ENCODE peak calls at places on chromosomes 4 and X, in ten cellular contexts. One of them, this sample, is unnamed.

GRCh38 chr4:95732061-95732460 is 107.8 kb upstream of the PDHA2 start:
- DNase-seq in NCI-H1930: no peak
- DNase-seq in astrocyte of the spinal cord: peak
- DNase-seq in fibroblast of pulmonary artery: peak
- DNase-seq in ELR: no peak
- DNase-seq in Daoy: no peak
- DNase-seq in AG04450: no peak
- DNase-seq in NCI-H1092 treated with DMSO at 0.1 percent for 48 hours: no peak
- DNase-seq in choroid plexus epithelial cell: peak
- DNase-seq in NAMALWA: no peak
- DNase-seq in this sample: peak

GRCh38 chr4:46979283-46979682 is 14.1 kb downstream of the GABRA4 start:
- DNase-seq in NCI-H1930: no peak
- DNase-seq in astrocyte of the spinal cord: no peak
- DNase-seq in fibroblast of pulmonary artery: no peak
- DNase-seq in ELR: no peak
- DNase-seq in Daoy: no peak
- DNase-seq in AG04450: no peak
- DNase-seq in NCI-H1092 treated with DMSO at 0.1 percent for 48 hours: no peak
- DNase-seq in choroid plexus epithelial cell: no peak
- DNase-seq in NAMALWA: no peak
- DNase-seq in this sample: no peak

GRCh38 chrX:41737065-41737464 is 13.1 kb downstream of the GPR82 start:
- DNase-seq in NCI-H1930: no peak
- DNase-seq in astrocyte of the spinal cord: no peak
- DNase-seq in fibroblast of pulmonary artery: no peak
- DNase-seq in ELR: no peak
- DNase-seq in Daoy: no peak
- DNase-seq in AG04450: no peak
- DNase-seq in NCI-H1092 treated with DMSO at 0.1 percent for 48 hours: no peak
- DNase-seq in choroid plexus epithelial cell: no peak
- DNase-seq in NAMALWA: no peak
- DNase-seq in this sample: no peak

GRCh38 chrX:97446298-97446882 is 562.7 kb downstream of the RPA4 start:
- DNase-seq in NCI-H1930: no peak
- DNase-seq in astrocyte of the spinal cord: peak
- DNase-seq in fibroblast of pulmonary artery: peak
- DNase-seq in ELR: peak
- DNase-seq in Daoy: no peak
- DNase-seq in AG04450: no peak
- DNase-seq in NCI-H1092 treated with DMSO at 0.1 percent for 48 hours: no peak
- DNase-seq in choroid plexus epithelial cell: peak
- DNase-seq in NAMALWA: peak
- DNase-seq in this sample: peak

GRCh38 chrX:71253253-71254091 is 468 bp downstream of the ZMYM3 start:
- DNase-seq in NCI-H1930: no peak
- DNase-seq in astrocyte of the spinal cord: peak
- DNase-seq in fibroblast of pulmonary artery: peak
- DNase-seq in ELR: peak
- DNase-seq in Daoy: peak
- DNase-seq in AG04450: no peak
- DNase-seq in NCI-H1092 treated with DMSO at 0.1 percent for 48 hours: peak
- DNase-seq in choroid plexus epithelial cell: peak
- DNase-seq in NAMALWA: peak
- DNase-seq in this sample: no peak

GRCh38 chrX:139831689-139832456 is 101.0 kb downstream of the ATP11C start:
- DNase-seq in NCI-H1930: no peak
- DNase-seq in astrocyte of the spinal cord: peak
- DNase-seq in fibroblast of pulmonary artery: peak
- DNase-seq in ELR: peak
- DNase-seq in Daoy: peak
- DNase-seq in AG04450: peak
- DNase-seq in NCI-H1092 treated with DMSO at 0.1 percent for 48 hours: no peak
- DNase-seq in choroid plexus epithelial cell: peak
- DNase-seq in NAMALWA: peak
- DNase-seq in this sample: peak

GRCh38 chrX:153724252-153725038 is at the start of the genes ABCD1 and BCAP31:
- DNase-seq in NCI-H1930: peak
- DNase-seq in astrocyte of the spinal cord: peak
- DNase-seq in fibroblast of pulmonary artery: peak
- DNase-seq in ELR: peak
- DNase-seq in Daoy: peak
- DNase-seq in AG04450: peak
- DNase-seq in NCI-H1092 treated with DMSO at 0.1 percent for 48 hours: peak
- DNase-seq in choroid plexus epithelial cell: peak
- DNase-seq in NAMALWA: peak
- DNase-seq in this sample: peak

GRCh38 chr4:82718067-82718935 is 80.3 kb downstream of the SCD5 start:
- DNase-seq in NCI-H1930: no peak
- DNase-seq in astrocyte of the spinal cord: peak
- DNase-seq in fibroblast of pulmonary artery: peak
- DNase-seq in ELR: no peak
- DNase-seq in Daoy: no peak
- DNase-seq in AG04450: no peak
- DNase-seq in NCI-H1092 treated with DMSO at 0.1 percent for 48 hours: no peak
- DNase-seq in choroid plexus epithelial cell: peak
- DNase-seq in NAMALWA: no peak
- DNase-seq in this sample: no peak

GRCh38 chrX:63506320-63506719 is 155.2 kb upstream of the SPIN4 start:
- DNase-seq in NCI-H1930: no peak
- DNase-seq in astrocyte of the spinal cord: peak
- DNase-seq in fibroblast of pulmonary artery: peak
- DNase-seq in ELR: peak
- DNase-seq in Daoy: no peak
- DNase-seq in AG04450: no peak
- DNase-seq in NCI-H1092 treated with DMSO at 0.1 percent for 48 hours: peak
- DNase-seq in choroid plexus epithelial cell: peak
- DNase-seq in NAMALWA: peak
- DNase-seq in this sample: peak

GRCh38 chrX:68932611-68933010 is 103.8 kb downstream of the EFNB1 start:
- DNase-seq in NCI-H1930: no peak
- DNase-seq in astrocyte of the spinal cord: no peak
- DNase-seq in fibroblast of pulmonary artery: peak
- DNase-seq in ELR: no peak
- DNase-seq in Daoy: no peak
- DNase-seq in AG04450: no peak
- DNase-seq in NCI-H1092 treated with DMSO at 0.1 percent for 48 hours: no peak
- DNase-seq in choroid plexus epithelial cell: no peak
- DNase-seq in NAMALWA: no peak
- DNase-seq in this sample: no peak

GRCh38 chr4:165293061-165293460 is 34.4 kb upstream of the MSMO1 start:
- DNase-seq in NCI-H1930: no peak
- DNase-seq in astrocyte of the spinal cord: no peak
- DNase-seq in fibroblast of pulmonary artery: no peak
- DNase-seq in ELR: no peak
- DNase-seq in Daoy: no peak
- DNase-seq in AG04450: no peak
- DNase-seq in NCI-H1092 treated with DMSO at 0.1 percent for 48 hours: peak
- DNase-seq in choroid plexus epithelial cell: no peak
- DNase-seq in NAMALWA: no peak
- DNase-seq in this sample: no peak

GRCh38 chr4:182925298-182925738 is 8.1 kb upstream of the DCTD start:
- DNase-seq in NCI-H1930: peak
- DNase-seq in astrocyte of the spinal cord: peak
- DNase-seq in fibroblast of pulmonary artery: peak
- DNase-seq in ELR: peak
- DNase-seq in Daoy: peak
- DNase-seq in AG04450: no peak
- DNase-seq in NCI-H1092 treated with DMSO at 0.1 percent for 48 hours: peak
- DNase-seq in choroid plexus epithelial cell: peak
- DNase-seq in NAMALWA: peak
- DNase-seq in this sample: peak

GRCh38 chr4:105714932-105715331 is 6.3 kb downstream of the GSTCD start:
- DNase-seq in NCI-H1930: no peak
- DNase-seq in astrocyte of the spinal cord: no peak
- DNase-seq in fibroblast of pulmonary artery: no peak
- DNase-seq in ELR: no peak
- DNase-seq in Daoy: no peak
- DNase-seq in AG04450: no peak
- DNase-seq in NCI-H1092 treated with DMSO at 0.1 percent for 48 hours: no peak
- DNase-seq in choroid plexus epithelial cell: no peak
- DNase-seq in NAMALWA: peak
- DNase-seq in this sample: no peak

GRCh38 chr4:184503869-184504300 is 29.5 kb upstream of the IRF2 start:
- DNase-seq in NCI-H1930: no peak
- DNase-seq in astrocyte of the spinal cord: no peak
- DNase-seq in fibroblast of pulmonary artery: peak
- DNase-seq in ELR: peak
- DNase-seq in Daoy: peak
- DNase-seq in AG04450: no peak
- DNase-seq in NCI-H1092 treated with DMSO at 0.1 percent for 48 hours: no peak
- DNase-seq in choroid plexus epithelial cell: peak
- DNase-seq in NAMALWA: no peak
- DNase-seq in this sample: peak

GRCh38 chrX:27336466-27337091 is 126.6 kb downstream of the PPP4R3C start:
- DNase-seq in NCI-H1930: peak
- DNase-seq in astrocyte of the spinal cord: peak
- DNase-seq in fibroblast of pulmonary artery: peak
- DNase-seq in ELR: peak
- DNase-seq in Daoy: peak
- DNase-seq in AG04450: no peak
- DNase-seq in NCI-H1092 treated with DMSO at 0.1 percent for 48 hours: peak
- DNase-seq in choroid plexus epithelial cell: peak
- DNase-seq in NAMALWA: peak
- DNase-seq in this sample: peak

GRCh38 chrX:108091878-108092291 is 307 bp downstream of the ATG4A start:
- DNase-seq in NCI-H1930: no peak
- DNase-seq in astrocyte of the spinal cord: no peak
- DNase-seq in fibroblast of pulmonary artery: no peak
- DNase-seq in ELR: no peak
- DNase-seq in Daoy: no peak
- DNase-seq in AG04450: no peak
- DNase-seq in NCI-H1092 treated with DMSO at 0.1 percent for 48 hours: peak
- DNase-seq in choroid plexus epithelial cell: no peak
- DNase-seq in NAMALWA: no peak
- DNase-seq in this sample: peak